ENCODE peak calls at places on chromosome 7, in five cellular contexts. One of them, this sample, is unnamed.

GRCh38 chr7:6465862-6466261 is 18.1 kb upstream of the DAGLB start:
- DNase-seq in uterus: no peak
- DNase-seq in fibroblast of mammary gland: no peak
- DNase-seq in A673: no peak
- DNase-seq in fibroblast of lung: no peak
- DNase-seq in this sample: no peak

GRCh38 chr7:130009848-130010688 is 41.1 kb downstream of the ZC3HC1 start:
- DNase-seq in uterus: no peak
- DNase-seq in fibroblast of mammary gland: peak; percentile 97
- DNase-seq in A673: no peak
- DNase-seq in fibroblast of lung: peak; percentile 56
- DNase-seq in this sample: no peak

GRCh38 chr7:75989726-75990388 is 4.5 kb downstream of the TMEM120A start:
- DNase-seq in uterus: no peak
- DNase-seq in fibroblast of mammary gland: no peak
- DNase-seq in A673: no peak
- DNase-seq in fibroblast of lung: no peak
- DNase-seq in this sample: no peak

GRCh38 chr7:156621628-156622027 is 18.9 kb upstream of the RNF32 start:
- DNase-seq in A673: no peak
- DNase-seq in uterus: no peak
- DNase-seq in fibroblast of mammary gland: no peak
- DNase-seq in fibroblast of lung: no peak
- DNase-seq in this sample: no peak

GRCh38 chr7:156179872-156180390 is 367.7 kb upstream of the SHH start:
- DNase-seq in uterus: no peak
- DNase-seq in fibroblast of mammary gland: no peak
- DNase-seq in fibroblast of lung: no peak
- DNase-seq in A673: no peak
- DNase-seq in this sample: no peak

GRCh38 chr7:128053023-128053422 is 21.8 kb upstream of the LRRC4 start:
- DNase-seq in fibroblast of lung: peak; percentile 35
- DNase-seq in uterus: no peak
- DNase-seq in A673: peak; percentile 73
- DNase-seq in fibroblast of mammary gland: peak; percentile 56
- DNase-seq in this sample: no peak

GRCh38 chr7:1966631-1967200 is 266.0 kb downstream of the MAD1L1 start:
- DNase-seq in fibroblast of lung: no peak
- DNase-seq in A673: no peak
- DNase-seq in fibroblast of mammary gland: no peak
- DNase-seq in uterus: no peak
- DNase-seq in this sample: no peak

GRCh38 chr7:156731651-156732050 is 91.1 kb downstream of the RNF32 start:
- DNase-seq in uterus: no peak
- DNase-seq in fibroblast of lung: no peak
- DNase-seq in fibroblast of mammary gland: no peak
- DNase-seq in A673: no peak
- DNase-seq in this sample: no peak

GRCh38 chr7:85681241-85681640 is 494.4 kb upstream of the SEMA3D start:
- DNase-seq in fibroblast of lung: no peak
- DNase-seq in fibroblast of mammary gland: no peak
- DNase-seq in A673: no peak
- DNase-seq in uterus: no peak
- DNase-seq in this sample: no peak

GRCh38 chr7:2029936-2030335 is 202.8 kb downstream of the MAD1L1 start:
- DNase-seq in fibroblast of mammary gland: no peak
- DNase-seq in A673: no peak
- DNase-seq in fibroblast of lung: no peak
- DNase-seq in uterus: no peak
- DNase-seq in this sample: no peak

GRCh38 chr7:50676754-50677153 is 105.9 kb downstream of the GRB10 start:
- DNase-seq in uterus: no peak
- DNase-seq in A673: no peak
- DNase-seq in fibroblast of mammary gland: no peak
- DNase-seq in fibroblast of lung: no peak
- DNase-seq in this sample: no peak

GRCh38 chr7:46576950-46577349 is 655.9 kb upstream of the IGFBP3 start:
- DNase-seq in fibroblast of lung: no peak
- DNase-seq in uterus: no peak
- DNase-seq in A673: peak; percentile 46
- DNase-seq in fibroblast of mammary gland: peak; percentile 14
- DNase-seq in this sample: no peak

GRCh38 chr7:90594791-90595317 is 1.3 kb upstream of the CDK14 start:
- DNase-seq in A673: peak; percentile 100
- DNase-seq in fibroblast of lung: peak; percentile 83
- DNase-seq in fibroblast of mammary gland: peak; percentile 97
- DNase-seq in uterus: peak; percentile 54
- DNase-seq in this sample: peak; percentile 81

GRCh38 chr7:130886438-130887135 is 152.6 kb upstream of the KLF14 start:
- DNase-seq in A673: no peak
- DNase-seq in uterus: no peak
- DNase-seq in fibroblast of mammary gland: no peak
- DNase-seq in fibroblast of lung: no peak
- DNase-seq in this sample: no peak

GRCh38 chr7:31006864-31007263 is 43.1 kb downstream of the GHRHR start:
- DNase-seq in fibroblast of lung: no peak
- DNase-seq in fibroblast of mammary gland: no peak
- DNase-seq in uterus: no peak
- DNase-seq in A673: no peak
- DNase-seq in this sample: no peak

DNA sequence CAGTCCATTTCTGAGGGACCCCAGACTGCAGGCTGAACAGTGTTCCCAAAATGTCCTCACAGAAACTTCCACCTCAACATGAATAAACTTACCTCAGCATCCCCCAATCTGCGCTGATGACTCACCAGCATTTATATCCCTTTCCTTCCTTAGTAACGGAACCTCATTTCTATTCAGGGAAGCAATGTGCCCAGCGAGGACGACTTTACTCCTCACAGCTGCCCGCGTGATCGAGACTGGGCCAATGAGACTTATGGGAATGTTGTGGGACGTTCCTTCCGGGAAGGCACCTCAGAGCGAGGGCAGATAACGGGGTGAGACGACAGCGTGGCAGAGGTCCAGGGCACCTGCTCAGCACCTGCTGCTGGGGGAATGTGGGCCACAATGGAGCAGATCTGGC is 73.1 kb upstream of the CAMK2B start:
- DNase-seq in fibroblast of lung: no peak
- DNase-seq in A673: peak; percentile 78
- DNase-seq in uterus: no peak
- DNase-seq in fibroblast of mammary gland: no peak
- DNase-seq in this sample: no peak
- TF ChIP-seq CTCF in fibroblast of lung: no peak
- TF ChIP-seq CTCF in A673: no peak
- TF ChIP-seq CTCF in uterus: no peak
- TF ChIP-seq CTCF in fibroblast of mammary gland: no peak
- TF ChIP-seq CTCF in this sample: no peak

GRCh38 chr7:102889836-102890235 is 23.0 kb upstream of the LRRC17 start:
- DNase-seq in fibroblast of mammary gland: no peak
- DNase-seq in A673: no peak
- DNase-seq in uterus: no peak
- DNase-seq in fibroblast of lung: peak; percentile 73
- DNase-seq in this sample: no peak

GRCh38 chr7:102892631-102893278 is 20.0 kb upstream of the LRRC17 start:
- DNase-seq in uterus: no peak
- DNase-seq in A673: no peak
- DNase-seq in fibroblast of mammary gland: no peak
- DNase-seq in fibroblast of lung: peak; percentile 50
- DNase-seq in this sample: no peak

GRCh38 chr7:102890971-102891692 is 21.7 kb upstream of the LRRC17 start:
- DNase-seq in fibroblast of mammary gland: no peak
- DNase-seq in A673: no peak
- DNase-seq in uterus: no peak
- DNase-seq in fibroblast of lung: no peak
- DNase-seq in this sample: no peak

GRCh38 chr7:102890292-102890970 is 22.4 kb upstream of the LRRC17 start:
- DNase-seq in A673: peak; percentile 47
- DNase-seq in fibroblast of mammary gland: peak; percentile 93
- DNase-seq in fibroblast of lung: peak; percentile 96
- DNase-seq in uterus: no peak
- DNase-seq in this sample: peak; percentile 96

GRCh38 chr7:102891693-102892261 is 21.0 kb upstream of the LRRC17 start:
- DNase-seq in uterus: peak; percentile 35
- DNase-seq in fibroblast of mammary gland: peak; percentile 94
- DNase-seq in fibroblast of lung: peak; percentile 93
- DNase-seq in A673: peak; percentile 60
- DNase-seq in this sample: peak; percentile 92
- H3K4me3 ChIP-seq in uterus: no peak overlapping the region
- H3K4me3 ChIP-seq in fibroblast of mammary gland: no peak overlapping the region
- H3K4me3 ChIP-seq in fibroblast of lung: no peak overlapping the region
- H3K4me3 ChIP-seq in A673: no peak overlapping the region
- H3K4me3 ChIP-seq in this sample: no peak overlapping the region

GRCh38 chr7:29296421-29296820 is 101.8 kb downstream of the CHN2 start:
- DNase-seq in fibroblast of lung: no peak
- DNase-seq in uterus: no peak
- DNase-seq in fibroblast of mammary gland: no peak
- DNase-seq in A673: no peak
- DNase-seq in this sample: no peak

GRCh38 chr7:29292886-29293658 is 98.5 kb downstream of the CHN2 start:
- DNase-seq in fibroblast of lung: no peak
- DNase-seq in uterus: no peak
- DNase-seq in fibroblast of mammary gland: no peak
- DNase-seq in A673: no peak
- DNase-seq in this sample: no peak

GRCh38 chr7:29300649-29301048 is 106.1 kb downstream of the CHN2 start:
- DNase-seq in A673: no peak
- DNase-seq in fibroblast of lung: no peak
- DNase-seq in fibroblast of mammary gland: no peak
- DNase-seq in uterus: no peak
- DNase-seq in this sample: no peak

GRCh38 chr7:29299986-29300609 is 105.5 kb downstream of the CHN2 start:
- DNase-seq in fibroblast of mammary gland: peak; percentile 7
- DNase-seq in A673: no peak
- DNase-seq in fibroblast of lung: no peak
- DNase-seq in uterus: no peak
- DNase-seq in this sample: no peak

GRCh38 chr7:29297194-29297890 is 102.8 kb downstream of the CHN2 start:
- DNase-seq in fibroblast of lung: no peak
- DNase-seq in A673: no peak
- DNase-seq in fibroblast of mammary gland: no peak
- DNase-seq in uterus: no peak
- DNase-seq in this sample: no peak
- TF ChIP-seq CTCF in fibroblast of lung: peak; percentile 5
- TF ChIP-seq CTCF in A673: peak; percentile 54
- TF ChIP-seq CTCF in fibroblast of mammary gland: no peak
- TF ChIP-seq CTCF in uterus: no peak
- TF ChIP-seq CTCF in this sample: no peak

GRCh38 chr7:143882611-143883078 is 19.3 kb downstream of the TCAF1 start:
- DNase-seq in uterus: peak; percentile 70
- DNase-seq in fibroblast of mammary gland: peak; percentile 59
- DNase-seq in fibroblast of lung: peak; percentile 69
- DNase-seq in A673: peak; percentile 89
- DNase-seq in this sample: peak; percentile 23

GRCh38 chr7:143877076-143877475 is 24.9 kb downstream of the TCAF1 start:
- DNase-seq in fibroblast of lung: no peak
- DNase-seq in uterus: no peak
- DNase-seq in A673: no peak
- DNase-seq in fibroblast of mammary gland: no peak
- DNase-seq in this sample: no peak

GRCh38 chr7:143882020-143882610 is 19.9 kb downstream of the TCAF1 start:
- DNase-seq in A673: peak; percentile 46
- DNase-seq in uterus: peak; percentile 82
- DNase-seq in fibroblast of mammary gland: peak; percentile 64
- DNase-seq in fibroblast of lung: peak; percentile 90
- DNase-seq in this sample: peak; percentile 36

GRCh38 chr7:143876218-143876617 is 25.8 kb downstream of the TCAF1 start:
- DNase-seq in fibroblast of mammary gland: no peak
- DNase-seq in fibroblast of lung: no peak
- DNase-seq in A673: no peak
- DNase-seq in uterus: no peak
- DNase-seq in this sample: no peak

GRCh38 chr7:143878884-143879283 is 23.1 kb downstream of the TCAF1 start:
- DNase-seq in A673: no peak
- DNase-seq in fibroblast of lung: no peak
- DNase-seq in uterus: no peak
- DNase-seq in fibroblast of mammary gland: no peak
- DNase-seq in this sample: no peak
- H3K4me3 ChIP-seq in A673: no peak overlapping the region
- H3K4me3 ChIP-seq in fibroblast of lung: no peak overlapping the region
- H3K4me3 ChIP-seq in uterus: no peak overlapping the region
- H3K4me3 ChIP-seq in fibroblast of mammary gland: no peak overlapping the region
- H3K4me3 ChIP-seq in this sample: no peak overlapping the region

DNA sequence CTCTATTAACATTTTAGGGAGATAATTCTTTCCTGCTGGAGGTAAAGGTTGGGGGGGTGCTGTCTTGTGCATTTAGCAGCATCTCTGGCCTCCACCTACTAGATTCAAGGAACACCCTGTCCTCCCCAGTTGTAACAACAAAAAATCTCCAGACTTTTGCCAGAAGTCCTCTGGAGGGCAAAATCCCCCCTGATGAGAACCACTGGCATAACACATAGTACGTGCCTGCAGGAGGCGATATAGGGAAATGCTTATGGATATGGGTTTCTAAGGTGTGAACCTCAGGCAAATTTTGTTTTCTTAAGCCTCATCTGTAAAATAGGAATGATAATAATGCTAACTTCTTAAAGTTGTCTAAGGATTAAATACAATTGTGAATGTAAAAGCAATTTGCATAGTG is 2.9 kb upstream of the OSBPL3 start:
- DNase-seq in uterus: no peak
- DNase-seq in fibroblast of mammary gland: peak; percentile 25
- DNase-seq in fibroblast of lung: no peak
- DNase-seq in A673: peak; percentile 52
- DNase-seq in this sample: no peak
- TF ChIP-seq CTCF in uterus: no peak
- TF ChIP-seq CTCF in fibroblast of mammary gland: peak; percentile 45
- TF ChIP-seq CTCF in fibroblast of lung: peak; percentile 20
- TF ChIP-seq CTCF in A673: peak; percentile 58
- TF ChIP-seq CTCF in this sample: peak; percentile 29

GRCh38 chr7:55075464-55075971 is 56.7 kb downstream of the EGFR start:
- DNase-seq in A673: no peak
- DNase-seq in fibroblast of mammary gland: peak; percentile 52
- DNase-seq in uterus: peak; percentile 63
- DNase-seq in fibroblast of lung: no peak
- DNase-seq in this sample: no peak

GRCh38 chr7:55072251-55072650 is 53.4 kb downstream of the EGFR start:
- DNase-seq in A673: no peak
- DNase-seq in fibroblast of lung: no peak
- DNase-seq in fibroblast of mammary gland: no peak
- DNase-seq in uterus: no peak
- DNase-seq in this sample: no peak

GRCh38 chr7:55073051-55073511 is 54.3 kb downstream of the EGFR start:
- DNase-seq in A673: no peak
- DNase-seq in uterus: no peak
- DNase-seq in fibroblast of lung: peak; percentile 42
- DNase-seq in fibroblast of mammary gland: peak; percentile 46
- DNase-seq in this sample: no peak

GRCh38 chr7:55071411-55072188 is 52.8 kb downstream of the EGFR start:
- DNase-seq in uterus: no peak
- DNase-seq in fibroblast of mammary gland: peak; percentile 47
- DNase-seq in fibroblast of lung: peak; percentile 55
- DNase-seq in A673: no peak
- DNase-seq in this sample: no peak

GRCh38 chr7:55074008-55074499 is 55.2 kb downstream of the EGFR start:
- DNase-seq in uterus: no peak
- DNase-seq in fibroblast of mammary gland: peak; percentile 93
- DNase-seq in A673: no peak
- DNase-seq in fibroblast of lung: peak; percentile 85
- DNase-seq in this sample: peak; percentile 92
- H3K4me3 ChIP-seq in uterus: no peak overlapping the region
- H3K4me3 ChIP-seq in fibroblast of mammary gland: peak overlapping the region; percentile 18
- H3K4me3 ChIP-seq in A673: no peak overlapping the region
- H3K4me3 ChIP-seq in fibroblast of lung: peak overlapping the region; percentile 58
- H3K4me3 ChIP-seq in this sample: peak overlapping the region; percentile 10